ENCODE peak calls at places on chromosome 14, in ten cellular contexts. T, F, D, S, J, W, Q, H, Y and B are unnamed samples.

GRCh38 chr14:96370528-96370927 is 7.2 kb downstream of the GSKIP start:
- DNase-seq in S (no peak), D (no peak), J (no peak), Q (no peak), W (no peak), H (no peak), Y (no peak), T (no peak), F (no peak), B (no peak)

GRCh38 chr14:39847191-39847590 is 415.0 kb upstream of the FBXO33 start:
- DNase-seq in Q (peak; percentile 10), F (no peak), D (no peak), J (no peak), Y (no peak), S (no peak), W (peak; percentile 41), H (no peak), T (no peak), B (no peak)

GRCh38 chr14:93150227-93151206 is 34.2 kb downstream of the MOAP1 start:
- DNase-seq in S (no peak), H (no peak), Q (no peak), F (no peak), Y (no peak), D (peak; percentile 18), J (no peak), W (no peak), T (peak; percentile 33), B (peak; percentile 8)

GRCh38 chr14:96888158-96888557 is 91.0 kb downstream of the VRK1 start:
- DNase-seq in T (no peak), S (no peak), H (no peak), D (no peak), W (no peak), Q (no peak), F (no peak), J (no peak), Y (no peak), B (no peak)

GRCh38 chr14:50242566-50243288 is 11.3 kb upstream of the SOS2 start:
- DNase-seq in J (no peak), T (no peak), Q (no peak), H (no peak), Y (no peak), W (no peak), F (no peak), S (no peak), D (no peak), B (no peak)

GRCh38 chr14:55752580-55753365 is 172.8 kb downstream of the KTN1 start:
- DNase-seq in Q (peak; percentile 55), T (peak; percentile 38), H (peak; percentile 44), D (peak; percentile 93), F (peak; percentile 50), Y (peak; percentile 75), W (peak; percentile 65), J (no peak), S (no peak), B (no peak)

GRCh38 chr14:104240426-104241157 is 102.2 kb downstream of the KIF26A start:
- DNase-seq in T (no peak), H (no peak), S (peak; percentile 31), Q (no peak), F (peak; percentile 20), D (no peak), W (no peak), Y (peak; percentile 42), J (no peak), B (no peak)

GRCh38 chr14:102799684-102800562 is 22.7 kb downstream of the TRAF3 start:
- DNase-seq in S (no peak), Y (no peak), W (peak; percentile 95), T (no peak), F (no peak), D (no peak), J (no peak), H (no peak), Q (peak; percentile 83), B (no peak)

GRCh38 chr14:102209224-102209966 is 69.7 kb downstream of the WDR20 start:
- DNase-seq in W (no peak), F (no peak), J (no peak), Q (peak; percentile 34), D (no peak), Y (peak; percentile 67), H (no peak), S (peak; percentile 54), T (peak; percentile 11), B (no peak)

GRCh38 chr14:64915797-64916196 is 1.5 kb downstream of the CHURC1 start:
- DNase-seq in D (no peak), J (no peak), T (no peak), Y (no peak), Q (no peak), H (no peak), F (no peak), W (no peak), S (no peak), B (no peak)

GRCh38 chr14:58871972-58872530 is 234.3 kb downstream of the DACT1 start:
- DNase-seq in S (no peak), T (no peak), W (peak; percentile 23), D (no peak), F (no peak), J (no peak), Y (no peak), Q (peak; percentile 56), H (no peak), B (no peak)

GRCh38 chr14:101705733-101706508 is 55.6 kb upstream of the PPP2R5C start:
- DNase-seq in W (peak; percentile 10), Q (no peak), H (no peak), J (peak; percentile 33), S (peak; percentile 39), T (no peak), D (no peak), Y (peak; percentile 68), F (peak; percentile 83), B (no peak)

GRCh38 chr14:39673141-39674133 is 241.2 kb upstream of the FBXO33 start:
- DNase-seq in S (no peak), T (peak; percentile 4), J (no peak), Q (peak; percentile 78), D (no peak), F (no peak), W (peak; percentile 68), H (no peak), Y (peak; percentile 50), B (no peak)

GRCh38 chr14:51776102-51776894 is 84.1 kb upstream of the GNG2 start:
- DNase-seq in F (no peak), D (peak; percentile 58), Y (peak; percentile 89), J (peak; percentile 56), T (peak; percentile 69), Q (peak; percentile 83), S (peak; percentile 72), W (peak; percentile 62), H (peak; percentile 44), B (peak; percentile 77)
- TF ChIP-seq CTCF in F (peak; percentile 42), D (peak; percentile 62), Y (peak; percentile 96), J (peak; percentile 42), T (peak; percentile 75), Q (peak; percentile 84), S (peak; percentile 77), W (peak; percentile 55), H (peak; percentile 57), B (peak; percentile 52)

DNA sequence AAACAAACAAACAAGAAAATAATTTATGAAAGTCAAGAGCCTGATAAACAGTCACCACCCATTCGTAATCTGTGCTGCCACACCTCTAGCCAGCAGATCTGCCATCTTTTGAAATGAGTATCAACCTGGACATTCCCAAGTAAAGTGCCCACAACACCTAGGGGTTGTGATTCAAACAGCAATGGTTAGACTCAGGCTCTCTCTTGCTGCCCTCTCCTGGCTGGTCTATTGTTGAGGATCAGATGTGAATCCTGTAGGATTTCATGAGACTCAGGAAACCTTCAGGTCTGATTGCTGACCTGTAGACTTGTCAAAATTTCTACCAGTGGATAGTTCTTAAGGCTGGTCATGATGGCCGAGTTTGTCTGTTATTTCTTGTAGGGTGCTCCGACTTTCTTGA is 26.8 kb downstream of the DGLUCY start:
- DNase-seq in S (peak; percentile 26), F (no peak), J (no peak), D (peak; percentile 71), T (peak; percentile 61), H (no peak), W (no peak), Q (peak; percentile 34), Y (peak; percentile 79), B (no peak)
- TF ChIP-seq CTCF in S (peak; percentile 40), F (peak; percentile 17), J (no peak), D (peak; percentile 44), T (no peak), H (no peak), W (peak; percentile 25), Q (peak; percentile 39), Y (peak; percentile 75), B (no peak)

GRCh38 chr14:35826218-35826951 is at the start of gene BRMS1L:
- DNase-seq in S (peak; percentile 99), W (peak; percentile 96), D (peak; percentile 99), T (peak; percentile 97), Q (peak; percentile 99), F (peak; percentile 99), J (peak; percentile 98), Y (peak; percentile 99), H (peak; percentile 96), B (peak; percentile 98)
- TF ChIP-seq CTCF in S (no peak), W (no peak), D (no peak), T (no peak), Q (no peak), F (peak; percentile 14), J (no peak), Y (no peak), H (no peak), B (no peak)

GRCh38 chr14:80862983-80863382 is 78.6 kb downstream of the CEP128 start:
- DNase-seq in J (no peak), Q (no peak), W (no peak), Y (no peak), T (no peak), H (no peak), S (no peak), D (peak; percentile 12), F (no peak), B (no peak)
- TF ChIP-seq CTCF in J (no peak), Q (peak; percentile 22), W (peak; percentile 17), Y (peak; percentile 32), T (peak; percentile 27), H (no peak), S (peak; percentile 35), D (no peak), F (no peak), B (no peak)